ENCODE peak calls at places on chromosomes 12 and 14, in nine cellular contexts. One of them, this sample, is unnamed.

GRCh38 chr14:22096511-22096890 is 422.9 kb upstream of the OR4E1 start:
- DNase-seq in germinal center: no peak
- DNase-seq in endothelial cell: no peak
- DNase-seq in stimulated activated CD4-positive, alpha-beta T cell treated with anti-CD3 and anti-CD28 coated beads, Interleukin-4, amount 100 ng/mL, for 48 hours: no peak
- DNase-seq in colonic mucosa: no peak
- DNase-seq in activated naive CD4-positive, alpha-beta T cell treated with anti-CD3 and anti-CD28 coated beads, Interleukin-2, amount 50 U/mL, for 72 hours: no peak
- DNase-seq in small intestine: no peak
- DNase-seq in foreskin fibroblast: no peak
- DNase-seq in iPS-NIHi11: no peak
- DNase-seq in this sample: no peak

GRCh38 chr14:55752580-55753365 is 172.8 kb downstream of the KTN1 start:
- DNase-seq in germinal center: no peak
- DNase-seq in endothelial cell: no peak
- DNase-seq in stimulated activated CD4-positive, alpha-beta T cell treated with anti-CD3 and anti-CD28 coated beads, Interleukin-4, amount 100 ng/mL, for 48 hours: no peak
- DNase-seq in colonic mucosa: no peak
- DNase-seq in activated naive CD4-positive, alpha-beta T cell treated with anti-CD3 and anti-CD28 coated beads, Interleukin-2, amount 50 U/mL, for 72 hours: no peak
- DNase-seq in small intestine: peak
- DNase-seq in foreskin fibroblast: peak
- DNase-seq in iPS-NIHi11: peak
- DNase-seq in this sample: no peak

GRCh38 chr14:54398028-54398368 is 1.2 kb downstream of the CDKN3 start:
- DNase-seq in germinal center: no peak
- DNase-seq in endothelial cell: no peak
- DNase-seq in stimulated activated CD4-positive, alpha-beta T cell treated with anti-CD3 and anti-CD28 coated beads, Interleukin-4, amount 100 ng/mL, for 48 hours: no peak
- DNase-seq in colonic mucosa: no peak
- DNase-seq in activated naive CD4-positive, alpha-beta T cell treated with anti-CD3 and anti-CD28 coated beads, Interleukin-2, amount 50 U/mL, for 72 hours: no peak
- DNase-seq in small intestine: peak
- DNase-seq in foreskin fibroblast: no peak
- DNase-seq in iPS-NIHi11: no peak
- DNase-seq in this sample: peak

GRCh38 chr14:68146812-68147211 is 327.2 kb downstream of the RAD51B start:
- DNase-seq in germinal center: no peak
- DNase-seq in endothelial cell: no peak
- DNase-seq in stimulated activated CD4-positive, alpha-beta T cell treated with anti-CD3 and anti-CD28 coated beads, Interleukin-4, amount 100 ng/mL, for 48 hours: no peak
- DNase-seq in colonic mucosa: no peak
- DNase-seq in activated naive CD4-positive, alpha-beta T cell treated with anti-CD3 and anti-CD28 coated beads, Interleukin-2, amount 50 U/mL, for 72 hours: no peak
- DNase-seq in small intestine: no peak
- DNase-seq in foreskin fibroblast: peak
- DNase-seq in iPS-NIHi11: peak
- DNase-seq in this sample: no peak

GRCh38 chr12:64036414-64036813 is 185.7 kb downstream of the KICS2 start:
- DNase-seq in germinal center: no peak
- DNase-seq in endothelial cell: no peak
- DNase-seq in stimulated activated CD4-positive, alpha-beta T cell treated with anti-CD3 and anti-CD28 coated beads, Interleukin-4, amount 100 ng/mL, for 48 hours: no peak
- DNase-seq in colonic mucosa: no peak
- DNase-seq in activated naive CD4-positive, alpha-beta T cell treated with anti-CD3 and anti-CD28 coated beads, Interleukin-2, amount 50 U/mL, for 72 hours: no peak
- DNase-seq in small intestine: no peak
- DNase-seq in foreskin fibroblast: no peak
- DNase-seq in iPS-NIHi11: no peak
- DNase-seq in this sample: no peak

GRCh38 chr12:48160807-48161206 is 3.5 kb upstream of the ASB8 start:
- DNase-seq in germinal center: no peak
- DNase-seq in endothelial cell: no peak
- DNase-seq in stimulated activated CD4-positive, alpha-beta T cell treated with anti-CD3 and anti-CD28 coated beads, Interleukin-4, amount 100 ng/mL, for 48 hours: no peak
- DNase-seq in colonic mucosa: no peak
- DNase-seq in activated naive CD4-positive, alpha-beta T cell treated with anti-CD3 and anti-CD28 coated beads, Interleukin-2, amount 50 U/mL, for 72 hours: no peak
- DNase-seq in small intestine: no peak
- DNase-seq in foreskin fibroblast: no peak
- DNase-seq in iPS-NIHi11: no peak
- DNase-seq in this sample: no peak

GRCh38 chr12:62683724-62684501 is 217.3 kb downstream of the MON2 start:
- DNase-seq in germinal center: no peak
- DNase-seq in endothelial cell: no peak
- DNase-seq in stimulated activated CD4-positive, alpha-beta T cell treated with anti-CD3 and anti-CD28 coated beads, Interleukin-4, amount 100 ng/mL, for 48 hours: no peak
- DNase-seq in colonic mucosa: peak
- DNase-seq in activated naive CD4-positive, alpha-beta T cell treated with anti-CD3 and anti-CD28 coated beads, Interleukin-2, amount 50 U/mL, for 72 hours: no peak
- DNase-seq in small intestine: no peak
- DNase-seq in foreskin fibroblast: peak
- DNase-seq in iPS-NIHi11: peak
- DNase-seq in this sample: no peak

GRCh38 chr12:117685115-117685926 is 283.5 kb downstream of the KSR2 start:
- DNase-seq in germinal center: no peak
- DNase-seq in endothelial cell: peak
- DNase-seq in stimulated activated CD4-positive, alpha-beta T cell treated with anti-CD3 and anti-CD28 coated beads, Interleukin-4, amount 100 ng/mL, for 48 hours: no peak
- DNase-seq in colonic mucosa: peak
- DNase-seq in activated naive CD4-positive, alpha-beta T cell treated with anti-CD3 and anti-CD28 coated beads, Interleukin-2, amount 50 U/mL, for 72 hours: no peak
- DNase-seq in small intestine: peak
- DNase-seq in foreskin fibroblast: peak
- DNase-seq in iPS-NIHi11: peak
- DNase-seq in this sample: peak

GRCh38 chr14:71602524-71602923 is 329.7 kb upstream of the RGS6 start:
- DNase-seq in germinal center: no peak
- DNase-seq in endothelial cell: no peak
- DNase-seq in stimulated activated CD4-positive, alpha-beta T cell treated with anti-CD3 and anti-CD28 coated beads, Interleukin-4, amount 100 ng/mL, for 48 hours: no peak
- DNase-seq in colonic mucosa: no peak
- DNase-seq in activated naive CD4-positive, alpha-beta T cell treated with anti-CD3 and anti-CD28 coated beads, Interleukin-2, amount 50 U/mL, for 72 hours: no peak
- DNase-seq in small intestine: no peak
- DNase-seq in foreskin fibroblast: no peak
- DNase-seq in iPS-NIHi11: no peak
- DNase-seq in this sample: peak

GRCh38 chr12:66514581-66514980 is 164.3 kb downstream of the GRIP1 start:
- DNase-seq in germinal center: no peak
- DNase-seq in endothelial cell: no peak
- DNase-seq in stimulated activated CD4-positive, alpha-beta T cell treated with anti-CD3 and anti-CD28 coated beads, Interleukin-4, amount 100 ng/mL, for 48 hours: no peak
- DNase-seq in colonic mucosa: no peak
- DNase-seq in activated naive CD4-positive, alpha-beta T cell treated with anti-CD3 and anti-CD28 coated beads, Interleukin-2, amount 50 U/mL, for 72 hours: no peak
- DNase-seq in small intestine: no peak
- DNase-seq in foreskin fibroblast: peak
- DNase-seq in iPS-NIHi11: no peak
- DNase-seq in this sample: no peak

GRCh38 chr12:117985182-117985581 is 16.4 kb upstream of the KSR2 start:
- DNase-seq in germinal center: no peak
- DNase-seq in endothelial cell: no peak
- DNase-seq in stimulated activated CD4-positive, alpha-beta T cell treated with anti-CD3 and anti-CD28 coated beads, Interleukin-4, amount 100 ng/mL, for 48 hours: no peak
- DNase-seq in colonic mucosa: no peak
- DNase-seq in activated naive CD4-positive, alpha-beta T cell treated with anti-CD3 and anti-CD28 coated beads, Interleukin-2, amount 50 U/mL, for 72 hours: no peak
- DNase-seq in small intestine: no peak
- DNase-seq in foreskin fibroblast: no peak
- DNase-seq in iPS-NIHi11: no peak
- DNase-seq in this sample: no peak

GRCh38 chr12:49032276-49032675 is 13.7 kb upstream of the PRKAG1 start:
- DNase-seq in germinal center: no peak
- DNase-seq in endothelial cell: no peak
- DNase-seq in stimulated activated CD4-positive, alpha-beta T cell treated with anti-CD3 and anti-CD28 coated beads, Interleukin-4, amount 100 ng/mL, for 48 hours: no peak
- DNase-seq in colonic mucosa: no peak
- DNase-seq in activated naive CD4-positive, alpha-beta T cell treated with anti-CD3 and anti-CD28 coated beads, Interleukin-2, amount 50 U/mL, for 72 hours: peak
- DNase-seq in small intestine: no peak
- DNase-seq in foreskin fibroblast: no peak
- DNase-seq in iPS-NIHi11: no peak
- DNase-seq in this sample: no peak

This sample was measured in WERI-Rb-1.